ENCODE peak calls at places on chromosomes 3 and 15, in nine cellular contexts. P is PC-9, R is Calu3, W is HEK293T, A is esophagus muscularis mucosa, V is brain microvascular endothelial cell, Z is cardiac muscle cell, M is left lobe of liver, F is activated gamma-delta T cell treated with Interleukin-2 at 50 U/mL for 16 hours. I is an unnamed sample.

GRCh38 chr15:42921049-42921731 is 612 bp upstream of the TTBK2 start:
- DNase-seq in R (no peak), P (no peak), F (peak), A (peak), Z (peak), M (peak), W (no peak), V (peak), I (no peak)

GRCh38 chr3:152384412-152384811 is 115.7 kb downstream of the MBNL1 start:
- DNase-seq in F (no peak), P (no peak), R (no peak), A (no peak), M (no peak), W (no peak), Z (no peak), V (no peak), I (no peak)

GRCh38 chr3:34109846-34110245 is 311.4 kb downstream of the PDCD6IP start:
- DNase-seq in R (no peak), W (no peak), V (no peak), F (no peak), P (no peak), A (no peak), Z (no peak), M (no peak), I (peak)

GRCh38 chr15:47803767-47804166 is 86.5 kb downstream of the SEMA6D start:
- DNase-seq in Z (no peak), V (no peak), P (no peak), R (no peak), M (no peak), A (peak), F (no peak), W (no peak), I (no peak)

GRCh38 chr3:122671543-122671942 is 9.1 kb upstream of the PARP14 start:
- DNase-seq in V (no peak), W (no peak), M (no peak), A (no peak), F (no peak), Z (no peak), R (no peak), P (no peak), I (no peak)

GRCh38 chr3:107561980-107562379 is 39.2 kb downstream of the BBX start:
- DNase-seq in Z (no peak), W (no peak), R (no peak), V (no peak), F (no peak), M (no peak), A (no peak), P (no peak), I (no peak)

GRCh38 chr3:184651945-184652344 is 59.9 kb downstream of the MAGEF1 start:
- DNase-seq in P (peak), W (no peak), M (no peak), F (no peak), V (no peak), A (no peak), R (peak), Z (no peak), I (no peak)

GRCh38 chr3:184058029-184058428 is 5.2 kb downstream of the HTR3C start:
- DNase-seq in R (no peak), W (no peak), V (no peak), A (no peak), F (no peak), M (no peak), Z (peak), P (no peak), I (no peak)

GRCh38 chr3:22887664-22888291 is 315.3 kb upstream of the UBE2E2 start:
- DNase-seq in Z (peak), R (peak), W (peak), V (peak), M (no peak), A (no peak), P (no peak), F (no peak), I (no peak)

GRCh38 chr15:29522373-29523276 is 253.0 kb upstream of the NSMCE3 start:
- DNase-seq in W (no peak), R (peak), M (no peak), P (no peak), Z (no peak), V (no peak), A (no peak), F (no peak), I (no peak)